ENCODE peak calls at places on chromosomes 2 and 18, in four cellular contexts. B is GM12878, R is GM12891, O is K562. W is an unnamed sample.
A peak's percentile ranks its signal among the peaks of the same experiment; 100 is the strongest.

GRCh38 chr2:194735837-194736542 is 921.0 kb upstream of the SLC39A10 start:
- DNase-seq in B (no peak), R (no peak), O (no peak), W (no peak)

GRCh38 chr2:2834530-2835254 is 503.6 kb upstream of the MYT1L start:
- DNase-seq in B (no peak), R (no peak), O (no peak), W (no peak)

GRCh38 chr18:61896118-61896517 is 3.3 kb upstream of the RNF152 start:
- DNase-seq in B (no peak), R (no peak), O (no peak), W (no peak)

GRCh38 chr18:11323359-11323819 is 174.0 kb upstream of the PIEZO2 start:
- DNase-seq in B (no peak), R (no peak), O (no peak), W (no peak)

GRCh38 chr2:65532937-65533336 is 100.5 kb upstream of the SPRED2 start:
- DNase-seq in B (no peak), R (no peak), O (no peak), W (no peak)

GRCh38 chr2:207128867-207129266 is 36.9 kb downstream of the KLF7 start:
- DNase-seq in B (no peak), R (no peak), O (no peak), W (no peak)

GRCh38 chr2:6865346-6866238 is at the start of gene CMPK2:
- DNase-seq in B (peak; percentile 33), R (peak; percentile 86), O (peak; percentile 82), W (peak; percentile 36)

GRCh38 chr2:75021672-75022071 is 63.2 kb downstream of the POLE4 start:
- DNase-seq in B (no peak), R (no peak), O (no peak), W (no peak)

GRCh38 chr2:17543848-17544645 is 3.6 kb downstream of the VSNL1 start:
- DNase-seq in B (no peak), R (no peak), O (no peak), W (no peak)

GRCh38 chr2:144274131-144274530 is 245.8 kb downstream of the ZEB2 start:
- DNase-seq in B (no peak), R (no peak), O (no peak), W (no peak)

GRCh38 chr2:164700390-164700789 is 79.1 kb upstream of the GRB14 start:
- DNase-seq in B (no peak), R (no peak), O (no peak), W (no peak)

GRCh38 chr18:62914868-62915267 is 199.5 kb downstream of the PHLPP1 start:
- DNase-seq in B (no peak), R (no peak), O (no peak), W (no peak)

GRCh38 chr2:54636425-54637139 is 86.9 kb upstream of the EML6 start:
- DNase-seq in B (no peak), R (no peak), O (no peak), W (no peak)

GRCh38 chr18:77080283-77080682 is 52.3 kb downstream of the MBP start:
- DNase-seq in B (peak; percentile 62), R (peak; percentile 44), O (no peak), W (no peak)

GRCh38 chr2:20553580-20553979 is 97.3 kb downstream of the HS1BP3 start:
- DNase-seq in B (no peak), R (no peak), O (no peak), W (no peak)

GRCh38 chr18:74868461-74868860 is 270.8 kb downstream of the ZNF407 start:
- DNase-seq in B (no peak), R (no peak), O (no peak), W (no peak)

GRCh38 chr2:241652722-241653121 is 15.2 kb downstream of the ATG4B start:
- DNase-seq in B (no peak), R (no peak), O (no peak), W (no peak)

GRCh38 chr2:134359367-134360081 is 105.7 kb downstream of the MGAT5 start:
- DNase-seq in B (no peak), R (no peak), O (no peak), W (no peak)

GRCh38 chr2:186780701-186781316 is 68.2 kb downstream of the ZSWIM2 start:
- DNase-seq in B (no peak), R (no peak), O (no peak), W (no peak)

GRCh38 chr2:72782520-72782919 is 43.3 kb downstream of the EXOC6B start:
- DNase-seq in B (no peak), R (no peak), O (no peak), W (no peak)

GRCh38 chr2:62407838-62408589 is 98.0 kb downstream of the TMEM17 start:
- DNase-seq in B (no peak), R (no peak), O (no peak), W (no peak)

GRCh38 chr2:108220942-108221541 is 18.7 kb upstream of the SULT1C3 start:
- DNase-seq in B (no peak), R (no peak), O (no peak), W (no peak)

GRCh38 chr2:19731515-19731914 is 170.3 kb downstream of the TTC32 start:
- DNase-seq in B (no peak), R (no peak), O (no peak), W (no peak)

GRCh38 chr2:38073211-38074005 is 2.5 kb downstream of the CYP1B1 start:
- DNase-seq in B (no peak), R (no peak), O (no peak), W (no peak)

GRCh38 chr2:12817870-12818269 is 101.1 kb downstream of the TRIB2 start:
- DNase-seq in B (no peak), R (no peak), O (no peak), W (no peak)

DNA sequence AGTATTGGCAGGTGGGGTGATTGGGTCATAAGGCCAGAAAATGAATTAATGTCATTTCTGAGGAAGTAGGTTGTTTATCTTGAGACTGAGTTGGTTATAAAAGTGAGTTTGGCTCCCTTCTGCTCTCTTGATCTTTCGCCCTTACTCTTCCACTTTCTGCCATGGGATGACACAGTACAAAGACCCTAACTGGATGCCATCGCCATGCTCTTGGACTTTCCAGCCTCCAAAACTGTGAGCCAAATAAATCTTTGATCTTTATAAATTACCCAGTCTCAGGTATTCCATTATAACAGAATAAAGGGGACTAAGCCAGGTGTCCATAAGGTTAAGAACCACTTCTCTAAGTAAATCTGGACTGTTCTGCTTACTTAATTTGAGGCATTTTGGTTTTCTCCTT is 44.4 kb downstream of the MAP4K3 start:
- DNase-seq in B (no peak), R (no peak), O (no peak), W (no peak)
- TF ChIP-seq POLR2AphosphoS5 in B (no peak), R (no peak), O (no peak), W (no peak)

GRCh38 chr2:100887713-100888112 is 67.8 kb downstream of the NPAS2 start:
- DNase-seq in B (no peak), R (no peak), O (no peak), W (no peak)
- TF ChIP-seq SPI1 in B (no peak), R (no peak), O (no peak), W (no peak)

DNA sequence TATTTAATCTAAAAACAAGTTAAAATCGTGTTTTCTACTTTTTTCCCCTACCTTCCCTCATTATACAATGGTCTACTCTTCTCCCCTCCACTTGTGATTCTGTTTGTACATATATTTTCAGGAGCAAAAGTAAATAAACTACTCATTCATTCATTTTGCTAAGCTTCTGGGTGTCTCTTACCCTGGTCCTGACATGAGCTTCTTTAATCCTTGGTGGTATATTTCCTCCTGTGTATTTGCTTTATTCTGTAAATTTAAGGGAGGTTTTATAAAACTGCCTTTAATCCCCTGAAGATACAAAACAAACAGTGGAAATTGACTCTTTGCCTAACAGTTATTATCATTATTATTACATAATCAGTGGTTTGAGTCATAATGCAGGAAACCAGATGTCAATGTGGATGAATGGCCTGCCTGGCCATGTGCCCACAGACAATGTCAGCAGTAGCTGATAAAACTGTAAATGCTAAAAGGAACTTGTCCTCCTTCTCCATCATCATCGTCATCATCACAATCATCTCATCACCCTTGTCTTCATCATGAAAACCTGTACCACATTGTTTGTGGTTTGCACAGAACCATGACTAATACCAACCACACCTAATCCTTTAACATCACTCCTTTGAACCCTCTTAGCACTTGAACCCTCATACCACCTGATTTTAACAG is 95.8 kb downstream of the HNMT start:
- DNase-seq in B (no peak), R (no peak), O (peak; percentile 11), W (peak; percentile 7)
- TF ChIP-seq POLR2AphosphoS5 in B (no peak), R (no peak), O (peak; percentile 80), W (no peak)

GRCh38 chr2:8889978-8890377 is 52.6 kb upstream of the KIDINS220 start:
- DNase-seq in B (no peak), R (no peak), O (no peak), W (no peak)
- TF ChIP-seq SPI1 in B (no peak), R (no peak), O (no peak), W (no peak)

GRCh38 chr2:223697921-223698645 is 95.9 kb upstream of the SCG2 start:
- DNase-seq in B (no peak), R (no peak), O (no peak), W (no peak)
- TF ChIP-seq POLR2AphosphoS5 in B (no peak), R (no peak), O (no peak), W (no peak)

GRCh38 chr18:47263197-47263827 is 11.9 kb upstream of the SKOR2 start:
- DNase-seq in B (no peak), R (no peak), O (no peak), W (no peak)
- TF ChIP-seq SPI1 in B (no peak), R (no peak), O (no peak), W (no peak)

GRCh38 chr2:69464575-69464974 is 27.3 kb upstream of the NFU1 start:
- DNase-seq in B (no peak), R (no peak), O (no peak), W (no peak)
- TF ChIP-seq POLR2AphosphoS5 in B (no peak), R (no peak), O (no peak), W (no peak)

DNA sequence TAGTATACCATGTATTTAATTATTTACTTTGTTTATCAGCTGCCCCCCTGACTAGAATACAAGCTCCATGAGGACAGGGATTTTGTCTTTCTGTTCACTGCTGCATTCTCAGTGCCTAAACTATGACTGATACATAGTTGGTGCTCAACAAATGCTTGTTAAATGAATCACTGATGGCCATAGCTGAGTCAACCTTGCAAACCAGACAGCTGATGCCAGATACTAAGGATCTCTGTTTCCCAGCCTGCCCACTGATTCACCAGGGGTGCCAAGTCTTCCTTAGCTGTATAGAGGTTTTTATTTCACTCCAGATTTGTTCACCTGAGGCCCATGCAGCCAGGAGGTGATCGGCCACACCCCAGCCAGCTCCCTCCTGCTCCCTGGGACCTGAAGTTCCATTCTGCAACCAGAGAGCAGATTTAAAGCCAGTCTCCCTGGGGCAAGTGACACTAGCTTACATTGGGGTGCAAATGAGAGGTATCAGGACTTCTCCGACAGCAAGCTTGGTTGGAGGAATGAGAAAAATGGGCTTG is 92.2 kb downstream of the C1QL2 start:
- DNase-seq in B (no peak), R (no peak), O (no peak), W (no peak)
- TF ChIP-seq SPI1 in B (no peak), R (no peak), O (no peak), W (no peak)